ENCODE peak calls at places on chromosomes 7 and 10, in four cellular contexts. X is K562, G is H1, M is HepG2. Y is an unnamed sample.

GRCh38 chr10:73731588-73732375 is 12.4 kb upstream of the SEC24C start:
- DNase-seq in X (no peak), G (no peak), M (no peak), Y (no peak)

GRCh38 chr7:36763084-36763807 is 39.0 kb upstream of the AOAH start:
- DNase-seq in X (no peak), G (no peak), M (no peak), Y (no peak)

GRCh38 chr7:8201846-8202441 is 60.0 kb downstream of the ICA1 start:
- DNase-seq in X (peak; percentile 71), G (no peak), M (no peak), Y (no peak)

GRCh38 chr7:776992-777520 is 50.0 kb upstream of the PRKAR1B start:
- DNase-seq in X (no peak), G (no peak), M (no peak), Y (no peak)

GRCh38 chr10:12687996-12688395 is 313.5 kb downstream of the CCDC3 start:
- DNase-seq in X (no peak), G (no peak), M (no peak), Y (no peak)

GRCh38 chr10:113496124-113496523 is 56.7 kb upstream of the HABP2 start:
- DNase-seq in X (no peak), G (no peak), M (no peak), Y (no peak)

GRCh38 chr7:27640914-27641570 is 21.6 kb downstream of the HIBADH start:
- DNase-seq in X (no peak), G (no peak), M (peak; percentile 44), Y (peak; percentile 76)

GRCh38 chr7:68235937-68236336 is 1239.3 kb downstream of the TYW1 start:
- DNase-seq in X (no peak), G (no peak), M (no peak), Y (peak; percentile 27)

GRCh38 chr10:126908225-126908624 is 3.0 kb downstream of the DOCK1 start:
- DNase-seq in X (no peak), G (no peak), M (no peak), Y (no peak)

GRCh38 chr7:123712619-123713018 is 36.2 kb downstream of the WASL start:
- DNase-seq in X (no peak), G (no peak), M (no peak), Y (no peak)

GRCh38 chr7:31648288-31648687 is 38.7 kb upstream of the PPP1R17 start:
- DNase-seq in X (no peak), G (no peak), M (peak; percentile 2), Y (peak; percentile 3)

GRCh38 chr7:108603922-108604684 is 34.4 kb downstream of the DNAJB9 start:
- DNase-seq in X (no peak), G (no peak), M (no peak), Y (no peak)

GRCh38 chr7:157684157-157684595 is 347.4 kb downstream of the DNAJB6 start:
- DNase-seq in X (no peak), G (no peak), M (no peak), Y (no peak)

GRCh38 chr10:111128331-111129167 is 51.7 kb downstream of the ADRA2A start:
- DNase-seq in X (peak; percentile 59), G (no peak), M (no peak), Y (peak; percentile 31)

GRCh38 chr7:120709931-120710330 is 148.0 kb downstream of the TSPAN12 start:
- DNase-seq in X (no peak), G (no peak), M (no peak), Y (no peak)

GRCh38 chr7:94375713-94376112 is 19.0 kb upstream of the COL1A2 start:
- DNase-seq in X (no peak), G (no peak), M (no peak), Y (no peak)

GRCh38 chr7:29396563-29396962 is 167.1 kb upstream of the PRR15 start:
- DNase-seq in X (no peak), G (no peak), M (no peak), Y (no peak)

GRCh38 chr10:68333058-68333395 is 299 bp upstream of the PBLD start:
- DNase-seq in X (no peak), G (no peak), M (peak; percentile 5), Y (no peak)

GRCh38 chr7:74056096-74056915 is 27.3 kb upstream of the LIMK1 start:
- DNase-seq in X (no peak), G (no peak), M (no peak), Y (no peak)

GRCh38 chr7:148503900-148504487 is 86.6 kb upstream of the C7orf33 start:
- DNase-seq in X (peak; percentile 27), G (no peak), M (no peak), Y (peak; percentile 16)

GRCh38 chr10:58637372-58637771 is 124.7 kb downstream of the BICC1 start:
- DNase-seq in X (no peak), G (no peak), M (peak; percentile 93), Y (peak; percentile 29)

GRCh38 chr7:151616443-151617213 is 96.9 kb upstream of the RHEB start:
- DNase-seq in X (no peak), G (no peak), M (no peak), Y (no peak)

GRCh38 chr10:118045154-118045841 is 1.4 kb downstream of the RAB11FIP2 start:
- DNase-seq in X (no peak), G (no peak), M (no peak), Y (no peak)
- TF ChIP-seq RNF2 in X (no peak), G (no peak), M (no peak), Y (no peak)

GRCh38 chr7:149741629-149742028 is 31.8 kb downstream of the ZNF467 start:
- DNase-seq in X (no peak), G (peak; percentile 43), M (no peak), Y (peak; percentile 46)
- TF ChIP-seq HDAC2 in X (no peak), G (no peak), M (no peak), Y (no peak)

GRCh38 chr10:122307669-122308486 is 36.8 kb downstream of the BTBD16 start:
- DNase-seq in X (peak; percentile 9), G (no peak), M (no peak), Y (peak; percentile 91)
- TF ChIP-seq RAD21 in X (no peak), G (no peak), M (no peak), Y (no peak)

GRCh38 chr7:46568420-46569116 is 647.5 kb upstream of the IGFBP3 start:
- DNase-seq in X (no peak), G (no peak), M (no peak), Y (no peak)
- TF ChIP-seq RNF2 in X (no peak), G (no peak), M (no peak), Y (no peak)

GRCh38 chr10:32299354-32299980 is 47.5 kb downstream of the EPC1 start:
- DNase-seq in X (no peak), G (no peak), M (no peak), Y (no peak)
- TF ChIP-seq HDAC2 in X (no peak), G (no peak), M (no peak), Y (no peak)

Y was measured in A549.